ENCODE peak calls at places on chromosomes 6 and 20, in five cellular contexts. P is activated CD4-positive, alpha-beta T cell treated with anti-CD3 and anti-CD28 coated beads for 36 hours; V is naive thymus-derived CD4-positive, alpha-beta T cell; W is stimulated activated naive CD8-positive, alpha-beta T cell treated with anti-CD3 and anti-CD28 coated beads, Interleukin-15, amount 100 ng/mL, for 72 hours; U is lung. C is an unnamed sample.

GRCh38 chr20:7828437-7828836 is 111.8 kb downstream of the HAO1 start:
- ATAC-seq in P (no peak), V (no peak), W (no peak), U (no peak), C (no peak)

GRCh38 chr6:138580801-138581200 is 81.5 kb upstream of the NHSL1 start:
- ATAC-seq in P (no peak), V (no peak), W (no peak), U (no peak), C (no peak)

GRCh38 chr6:154345811-154346210 is 10.8 kb downstream of the IPCEF1 start:
- ATAC-seq in P (no peak), V (no peak), W (no peak), U (no peak), C (no peak)

GRCh38 chr6:4804095-4804494 is 27.9 kb downstream of the CDYL start:
- ATAC-seq in P (peak), V (no peak), W (peak), U (no peak), C (no peak)

GRCh38 chr6:143549630-143550268 is 38.2 kb upstream of the FUCA2 start:
- ATAC-seq in P (peak), V (peak), W (peak), U (no peak), C (no peak)

GRCh38 chr6:134864558-134864957 is 85.3 kb downstream of the ALDH8A1 start:
- ATAC-seq in P (no peak), V (no peak), W (no peak), U (no peak), C (no peak)

GRCh38 chr6:50785921-50786320 is 32.8 kb upstream of the TFAP2B start:
- ATAC-seq in P (no peak), V (no peak), W (no peak), U (no peak), C (no peak)

GRCh38 chr6:106715922-106716321 is 86.5 kb downstream of the QRSL1 start:
- ATAC-seq in P (no peak), V (no peak), W (no peak), U (no peak), C (peak)

GRCh38 chr6:169824848-169825557 is 73.6 kb downstream of the ERMARD start:
- ATAC-seq in P (no peak), V (no peak), W (no peak), U (no peak), C (no peak)

GRCh38 chr6:143248359-143248758 is 187.7 kb downstream of the AIG1 start:
- ATAC-seq in P (peak), V (no peak), W (peak), U (no peak), C (no peak)

GRCh38 chr20:37179671-37180524 is 550 bp upstream of the MROH8 start:
- ATAC-seq in P (no peak), V (no peak), W (no peak), U (no peak), C (no peak)

GRCh38 chr6:42099340-42100028 is 42.9 kb downstream of the C6orf132 start:
- ATAC-seq in P (peak), V (no peak), W (peak), U (peak), C (no peak)

GRCh38 chr6:81759782-81760181 is 7.3 kb upstream of the TENT5A start:
- ATAC-seq in P (no peak), V (no peak), W (no peak), U (no peak), C (no peak)

GRCh38 chr6:52503344-52503747 is 73.5 kb downstream of the TRAM2 start:
- ATAC-seq in P (no peak), V (no peak), W (peak), U (no peak), C (no peak)

GRCh38 chr6:134315974-134316391 is 1.9 kb downstream of the SGK1 start:
- ATAC-seq in P (no peak), V (no peak), W (peak), U (no peak), C (no peak)

GRCh38 chr20:13012886-13013285 is 4.1 kb downstream of the SPTLC3 start:
- ATAC-seq in P (no peak), V (no peak), W (no peak), U (no peak), C (no peak)

GRCh38 chr6:159104931-159105330 is 60.1 kb upstream of the TAGAP start:
- ATAC-seq in P (no peak), V (no peak), W (peak), U (no peak), C (peak)

GRCh38 chr6:129515004-129515403 is 195.0 kb downstream of the ARHGAP18 start:
- ATAC-seq in P (no peak), V (no peak), W (no peak), U (no peak), C (no peak)

C was measured in stimulated activated memory B cell treated with anti-CD40 and anti-IgM and Interleukin-4, amounts not matched to agents 10 μg/mL and 1 μg/mL and 100 μg/mL, for 72 hours.